ENCODE peak calls at places on chromosomes 6 and 20, in seven cellular contexts. J, A, F, Q, R, G and K are unnamed samples.

GRCh38 chr6:170378502-170378901 is 71.9 kb downstream of the FAM120B start:
- DNase-seq in J (no peak), A (no peak), F (no peak), Q (no peak), R (no peak), G (no peak), K (no peak)

GRCh38 chr6:144064831-144065668 is 30.3 kb downstream of the SF3B5 start:
- DNase-seq in J (no peak), A (no peak), F (no peak), Q (no peak), R (no peak), G (peak), K (no peak)

GRCh38 chr6:30495993-30496392 is 6.7 kb downstream of the HLA-E start:
- DNase-seq in J (no peak), A (no peak), F (no peak), Q (no peak), R (no peak), G (no peak), K (no peak)

GRCh38 chr20:58716476-58717277 is 24.1 kb downstream of the NPEPL1 start:
- DNase-seq in J (no peak), A (no peak), F (peak), Q (no peak), R (peak), G (no peak), K (no peak)

GRCh38 chr20:63072231-63072791 is 65.5 kb upstream of the BHLHE23 start:
- DNase-seq in J (no peak), A (no peak), F (no peak), Q (no peak), R (no peak), G (no peak), K (no peak)

GRCh38 chr6:33114428-33114827 is 38.6 kb downstream of the HLA-DPB1 start:
- DNase-seq in J (no peak), A (no peak), F (no peak), Q (no peak), R (no peak), G (peak), K (no peak)

GRCh38 chr6:111580826-111581505 is 24.7 kb downstream of the TRAF3IP2 start:
- DNase-seq in J (no peak), A (no peak), F (no peak), Q (no peak), R (no peak), G (no peak), K (no peak)

GRCh38 chr20:10313215-10313614 is 94.6 kb downstream of the SNAP25 start:
- DNase-seq in J (no peak), A (no peak), F (no peak), Q (no peak), R (no peak), G (no peak), K (no peak)

GRCh38 chr20:45798935-45799642 is 7.3 kb downstream of the DNTTIP1 start:
- DNase-seq in J (no peak), A (peak), F (peak), Q (peak), R (peak), G (no peak), K (no peak)

GRCh38 chr6:87029711-87030314 is 65.1 kb downstream of the CGA start:
- DNase-seq in J (peak), A (no peak), F (peak), Q (peak), R (peak), G (no peak), K (peak)

GRCh38 chr6:165890404-165890735 is 227.3 kb upstream of the PDE10A start:
- DNase-seq in J (no peak), A (no peak), F (no peak), Q (no peak), R (no peak), G (no peak), K (no peak)

GRCh38 chr6:40630046-40630445 is 42.9 kb upstream of the LRFN2 start:
- DNase-seq in J (no peak), A (no peak), F (peak), Q (no peak), R (no peak), G (no peak), K (no peak)

GRCh38 chr6:169905041-169905807 is 153.8 kb downstream of the ERMARD start:
- DNase-seq in J (no peak), A (no peak), F (no peak), Q (no peak), R (no peak), G (no peak), K (no peak)

GRCh38 chr6:106258726-106259125 is 66.8 kb downstream of the ATG5 start:
- DNase-seq in J (no peak), A (no peak), F (no peak), Q (no peak), R (no peak), G (no peak), K (no peak)

GRCh38 chr6:109944448-109944847 is 33.7 kb upstream of the GPR6 start:
- DNase-seq in J (peak), A (peak), F (no peak), Q (no peak), R (peak), G (no peak), K (no peak)

GRCh38 chr6:100456178-100456880 is 8.4 kb downstream of the SIM1 start:
- DNase-seq in J (no peak), A (no peak), F (no peak), Q (no peak), R (no peak), G (no peak), K (no peak)

GRCh38 chr6:31826793-31827285 is 699 bp upstream of the HSPA1B start:
- DNase-seq in J (no peak), A (no peak), F (no peak), Q (peak), R (no peak), G (no peak), K (no peak)

GRCh38 chr6:36327226-36328009 is 9.3 kb downstream of the BNIP5 start:
- DNase-seq in J (no peak), A (no peak), F (no peak), Q (no peak), R (no peak), G (no peak), K (no peak)

GRCh38 chr6:113352029-113352801 is 504.9 kb upstream of the MARCKS start:
- DNase-seq in J (peak), A (no peak), F (no peak), Q (no peak), R (peak), G (no peak), K (peak)

GRCh38 chr6:84771732-84772131 is 7.3 kb upstream of the TBX18 start:
- DNase-seq in J (no peak), A (no peak), F (no peak), Q (no peak), R (no peak), G (no peak), K (no peak)

GRCh38 chr20:8431538-8432434 is 299.7 kb downstream of the PLCB1 start:
- DNase-seq in J (no peak), A (no peak), F (peak), Q (no peak), R (no peak), G (no peak), K (no peak)

GRCh38 chr20:61768926-61769832 is 296.5 kb downstream of the TAF4 start:
- DNase-seq in J (no peak), A (no peak), F (no peak), Q (no peak), R (no peak), G (no peak), K (no peak)

GRCh38 chr6:161212902-161213301 is 61.0 kb downstream of the AGPAT4 start:
- DNase-seq in J (no peak), A (no peak), F (no peak), Q (no peak), R (no peak), G (no peak), K (no peak)

GRCh38 chr6:161211380-161212035 is 62.4 kb downstream of the AGPAT4 start:
- DNase-seq in J (peak), A (no peak), F (no peak), Q (no peak), R (no peak), G (no peak), K (no peak)

GRCh38 chr6:161215193-161215592 is 58.7 kb downstream of the AGPAT4 start:
- DNase-seq in J (no peak), A (no peak), F (no peak), Q (no peak), R (peak), G (no peak), K (peak)

GRCh38 chr6:161214722-161215121 is 59.1 kb downstream of the AGPAT4 start:
- DNase-seq in J (no peak), A (no peak), F (no peak), Q (peak), R (no peak), G (no peak), K (no peak)

DNA sequence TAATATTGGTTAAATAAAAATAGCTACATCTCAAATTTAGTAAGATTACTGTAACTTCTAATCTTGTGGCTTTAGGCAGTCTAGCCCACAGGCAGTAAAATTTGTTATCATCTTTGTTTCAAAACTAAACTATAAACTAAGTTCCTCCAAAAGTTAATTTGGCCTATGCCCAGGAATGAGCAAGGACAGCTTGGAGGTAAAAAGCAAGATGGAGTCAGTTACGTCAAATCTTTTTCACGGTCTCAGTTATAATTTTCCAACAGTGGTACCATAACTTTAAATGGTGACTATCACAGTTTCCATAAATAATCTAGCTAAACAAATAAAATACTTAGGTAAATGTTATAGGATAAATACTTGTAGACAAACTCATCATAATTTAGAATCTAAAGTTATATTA is 63.0 kb downstream of the AGPAT4 start:
- DNase-seq in J (no peak), A (no peak), F (no peak), Q (no peak), R (no peak), G (no peak), K (no peak)
- TF ChIP-seq SIN3A in J (no peak), A (no peak), F (no peak), Q (no peak), R (no peak), G (no peak), K (no peak)

DNA sequence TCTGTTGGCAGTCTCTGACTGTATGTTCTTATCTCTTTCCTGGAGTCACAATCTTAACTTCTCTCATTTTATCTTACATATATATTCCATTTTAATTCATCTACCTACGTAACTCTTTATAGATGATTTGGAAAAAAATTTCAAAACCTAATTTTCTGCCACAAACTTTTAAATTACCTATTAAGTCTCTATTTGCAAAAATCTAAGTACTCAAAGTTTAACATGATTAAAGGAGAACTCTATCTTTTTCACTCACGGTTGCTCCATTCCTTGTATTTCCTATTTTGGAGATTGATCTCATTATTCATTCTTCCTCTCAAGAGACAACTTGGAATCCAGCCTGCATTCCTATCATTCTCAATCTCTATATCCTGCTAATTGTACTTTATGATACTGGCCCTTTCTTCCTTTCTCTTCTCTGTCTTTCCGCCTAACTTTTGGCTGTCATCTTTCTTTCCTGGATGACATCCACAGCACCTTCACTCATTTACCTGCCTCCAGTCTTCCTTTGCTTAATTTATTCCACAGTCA is 1071.1 kb upstream of the CITED2 start:
- DNase-seq in J (no peak), A (no peak), F (no peak), Q (no peak), R (no peak), G (no peak), K (no peak)
- H3K27ac ChIP-seq in J (no peak), A (no peak), F (peak), Q (no peak), R (no peak), G (no peak), K (peak)

GRCh38 chr6:22954749-22955385 is 385.5 kb downstream of the HDGFL1 start:
- DNase-seq in J (no peak), A (no peak), F (no peak), Q (no peak), R (peak), G (no peak), K (no peak)
- TF ChIP-seq SIN3A in J (no peak), A (no peak), F (no peak), Q (no peak), R (no peak), G (no peak), K (no peak)

GRCh38 chr6:139577991-139578604 is 203.7 kb upstream of the CITED2 start:
- DNase-seq in J (no peak), A (no peak), F (no peak), Q (no peak), R (peak), G (no peak), K (no peak)
- H3K27ac ChIP-seq in J (no peak), A (no peak), F (peak), Q (no peak), R (no peak), G (no peak), K (peak)

GRCh38 chr20:40241944-40242343 is 447.1 kb downstream of the MAFB start:
- DNase-seq in J (no peak), A (no peak), F (peak), Q (no peak), R (no peak), G (no peak), K (no peak)

GRCh38 chr20:40249805-40250204 is 439.2 kb downstream of the MAFB start:
- DNase-seq in J (no peak), A (no peak), F (no peak), Q (no peak), R (no peak), G (no peak), K (no peak)

GRCh38 chr20:40251284-40251932 is 437.6 kb downstream of the MAFB start:
- DNase-seq in J (peak), A (no peak), F (peak), Q (no peak), R (peak), G (no peak), K (no peak)

DNA sequence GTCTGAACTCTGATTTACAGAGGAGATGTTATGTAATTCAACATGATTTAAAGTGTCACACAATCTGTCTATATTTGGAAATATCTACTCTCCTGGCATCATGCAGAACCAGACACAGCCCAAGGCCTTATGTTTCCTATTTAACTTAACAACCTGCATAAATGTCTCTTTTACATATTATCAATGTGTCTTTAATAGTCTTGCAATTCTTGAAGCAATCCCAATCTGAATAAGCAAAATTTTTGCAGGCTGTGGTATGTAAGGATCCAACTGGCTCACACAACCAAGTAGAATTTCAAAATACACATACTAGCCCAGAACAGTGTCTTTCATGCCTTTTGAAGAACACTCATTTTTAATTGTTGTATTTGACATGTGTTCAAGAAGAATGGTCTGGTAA is 443.2 kb downstream of the MAFB start:
- DNase-seq in J (no peak), A (no peak), F (no peak), Q (no peak), R (no peak), G (no peak), K (no peak)
- TF ChIP-seq SIN3A in J (no peak), A (no peak), F (no peak), Q (no peak), R (no peak), G (no peak), K (no peak)

GRCh38 chr6:13453172-13453552 is 34.2 kb downstream of the GFOD1 start:
- DNase-seq in J (no peak), A (no peak), F (no peak), Q (no peak), R (no peak), G (no peak), K (no peak)
- H3K27ac ChIP-seq in J (no peak), A (no peak), F (no peak), Q (no peak), R (no peak), G (peak), K (no peak)